ENCODE peak calls at places on chromosomes 2 and 18, in nine cellular contexts. T is AG10803, H is fibroblast of mammary gland, B is Calu3, Z is tibial artery, L is cardiac fibroblast, Y is upper lobe of left lung, M is H1, W is spleen. I is an unnamed sample.

GRCh38 chr2:174663572-174663971 is 66.0 kb upstream of the WIPF1 start:
- DNase-seq in Z (peak), M (no peak), T (peak), L (peak), Y (no peak), B (no peak), W (no peak), H (peak), I (peak)

GRCh38 chr18:42156266-42156665 is 201.2 kb downstream of the PIK3C3 start:
- DNase-seq in W (no peak), H (no peak), L (no peak), Y (no peak), M (no peak), Z (no peak), B (no peak), T (no peak), I (no peak)

GRCh38 chr2:236644067-236644466 is 74.4 kb downstream of the ACKR3 start:
- DNase-seq in M (no peak), Z (peak), L (no peak), Y (no peak), B (no peak), W (no peak), T (no peak), H (no peak), I (no peak)

GRCh38 chr2:9288681-9289338 is 82.2 kb downstream of the ASAP2 start:
- DNase-seq in B (no peak), Y (no peak), W (no peak), L (peak), Z (no peak), T (peak), H (peak), M (no peak), I (no peak)

GRCh38 chr2:189952536-189953109 is 109.9 kb downstream of the MSTN start:
- DNase-seq in Z (no peak), H (no peak), W (no peak), B (no peak), T (no peak), L (no peak), Y (no peak), M (no peak), I (no peak)

GRCh38 chr2:149087751-149088150 is 49.3 kb downstream of the LYPD6B start:
- DNase-seq in Z (no peak), L (no peak), H (no peak), M (no peak), T (no peak), B (peak), Y (no peak), W (no peak), I (no peak)

GRCh38 chr2:158907926-158908462 is 60.4 kb upstream of the TANC1 start:
- DNase-seq in L (no peak), Y (no peak), M (no peak), T (no peak), Z (no peak), H (no peak), W (no peak), B (no peak), I (no peak)

GRCh38 chr2:219178377-219179175 is 501 bp downstream of the RETREG2 start:
- DNase-seq in Y (peak), Z (peak), M (peak), B (peak), H (no peak), W (peak), L (peak), T (peak), I (no peak)

GRCh38 chr18:41324934-41325333 is 630.1 kb upstream of the PIK3C3 start:
- DNase-seq in T (peak), M (no peak), W (no peak), B (no peak), L (peak), Z (no peak), H (peak), Y (no peak), I (no peak)

GRCh38 chr2:152466925-152467676 is 132.1 kb downstream of the FMNL2 start:
- DNase-seq in H (peak), W (no peak), M (peak), Z (no peak), L (peak), B (no peak), T (peak), Y (peak), I (no peak)

GRCh38 chr2:174233771-174234275 is 14.5 kb downstream of the OLA1 start:
- DNase-seq in Z (no peak), L (no peak), T (no peak), H (no peak), M (no peak), W (no peak), Y (no peak), B (no peak), I (no peak)

GRCh38 chr2:233865838-233866237 is 2.3 kb downstream of the MSL3B start:
- DNase-seq in B (peak), Y (no peak), W (no peak), T (no peak), L (no peak), H (no peak), Z (no peak), M (no peak), I (no peak)

GRCh38 chr18:41265047-41265446 is 690.0 kb upstream of the PIK3C3 start:
- DNase-seq in B (no peak), Y (no peak), T (peak), M (no peak), L (peak), W (no peak), Z (no peak), H (no peak), I (no peak)

GRCh38 chr2:113324684-113325160 is 46.0 kb upstream of the PAX8 start:
- DNase-seq in L (peak), Z (no peak), W (no peak), B (peak), Y (peak), M (peak), H (peak), T (peak), I (no peak)

DNA sequence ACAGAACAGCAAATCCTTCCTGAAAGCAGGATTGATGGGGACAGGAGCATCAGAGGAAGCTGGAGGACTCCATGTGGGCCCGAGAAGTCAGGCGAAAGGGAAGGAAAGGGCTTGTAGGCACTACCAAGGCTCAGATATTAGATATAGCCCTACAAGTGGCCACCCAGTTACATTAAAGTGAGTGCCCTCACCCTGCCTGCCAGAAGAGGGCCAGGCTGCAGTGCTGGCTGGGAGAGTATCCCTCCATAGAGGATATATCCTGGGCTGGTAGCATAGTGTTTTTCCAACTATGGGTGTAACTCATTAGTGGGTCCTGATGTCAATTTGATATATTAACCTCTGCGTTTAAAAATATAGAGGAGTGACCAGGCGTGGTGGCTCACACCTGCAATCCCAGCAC is 285.2 kb downstream of the MYCN start:
- DNase-seq in W (no peak), T (no peak), Y (peak), B (no peak), H (no peak), L (no peak), M (no peak), Z (no peak), I (no peak)
- TF ChIP-seq CTCF in W (no peak), T (no peak), Y (no peak), B (no peak), H (no peak), L (no peak), M (peak), Z (no peak), I (no peak)

GRCh38 chr18:46772396-46772795 is 15.5 kb upstream of the ST8SIA5 start:
- DNase-seq in H (no peak), B (no peak), L (no peak), Y (no peak), Z (no peak), W (no peak), M (no peak), T (no peak), I (no peak)
- TF ChIP-seq CTCF in H (no peak), B (no peak), L (no peak), Y (no peak), Z (no peak), W (no peak), M (peak), T (no peak), I (no peak)

GRCh38 chr2:11257078-11257477 is 87.4 kb downstream of the ROCK2 start:
- DNase-seq in Y (no peak), W (no peak), Z (no peak), L (no peak), M (no peak), T (no peak), H (no peak), B (no peak), I (no peak)
- TF ChIP-seq CTCF in Y (no peak), W (no peak), Z (no peak), L (no peak), M (no peak), T (no peak), H (no peak), B (no peak), I (no peak)

GRCh38 chr2:172011814-172012580 is 12.2 kb downstream of the METAP1D start:
- DNase-seq in W (no peak), H (no peak), Z (no peak), T (no peak), Y (no peak), M (no peak), B (no peak), L (no peak), I (no peak)

GRCh38 chr2:172012688-172013358 is 13.1 kb downstream of the METAP1D start:
- DNase-seq in W (no peak), T (peak), M (no peak), B (no peak), L (no peak), Z (no peak), Y (no peak), H (no peak), I (no peak)

GRCh38 chr2:172009823-172010222 is 10.1 kb downstream of the METAP1D start:
- DNase-seq in Y (no peak), M (no peak), Z (no peak), B (no peak), W (no peak), H (no peak), L (no peak), T (no peak), I (no peak)

DNA sequence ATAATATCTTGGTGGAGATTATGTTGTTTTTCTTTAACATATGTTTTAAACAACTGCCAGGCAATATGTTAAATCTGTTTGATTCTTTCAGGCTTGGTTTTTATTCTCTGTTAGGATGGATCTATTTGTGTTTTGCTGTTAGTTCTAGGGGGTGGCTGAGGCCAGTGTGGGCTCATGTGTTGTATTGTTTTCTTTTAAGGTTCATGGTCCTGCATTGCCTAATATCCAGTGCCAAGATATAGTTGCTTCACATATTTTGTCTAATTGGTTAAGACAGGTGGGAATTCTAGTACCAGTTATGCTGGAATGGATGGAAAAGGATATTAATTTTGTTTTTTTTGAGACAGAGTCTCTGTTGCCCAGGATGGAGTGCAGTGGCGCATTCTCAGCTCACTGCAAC is 7.6 kb downstream of the METAP1D start:
- DNase-seq in L (no peak), H (no peak), B (no peak), W (no peak), T (no peak), M (no peak), Y (no peak), Z (no peak), I (no peak)
- TF ChIP-seq CTCF in L (no peak), H (no peak), B (no peak), W (no peak), T (no peak), M (no peak), Y (no peak), Z (no peak), I (no peak)

GRCh38 chr18:75161629-75162028 is 47.3 kb downstream of the PTGR3 start:
- DNase-seq in T (peak), B (peak), Z (no peak), H (no peak), W (no peak), Y (peak), M (no peak), L (peak), I (peak)

GRCh38 chr18:75162467-75162866 is 46.5 kb downstream of the PTGR3 start:
- DNase-seq in L (peak), T (peak), Y (no peak), W (no peak), Z (no peak), H (peak), B (no peak), M (no peak), I (no peak)

GRCh38 chr18:75164479-75164878 is 44.5 kb downstream of the PTGR3 start:
- DNase-seq in B (no peak), T (no peak), W (no peak), M (no peak), H (no peak), Z (no peak), Y (no peak), L (no peak), I (no peak)

GRCh38 chr18:75163736-75164135 is 45.2 kb downstream of the PTGR3 start:
- DNase-seq in T (no peak), L (no peak), H (no peak), B (no peak), Y (no peak), Z (no peak), M (no peak), W (no peak), I (no peak)

GRCh38 chr18:75162978-75163377 is 46.0 kb downstream of the PTGR3 start:
- DNase-seq in H (no peak), L (no peak), Z (no peak), B (no peak), M (no peak), W (no peak), T (no peak), Y (no peak), I (no peak)
- TF ChIP-seq CTCF in H (no peak), L (no peak), Z (no peak), B (no peak), M (no peak), W (no peak), T (no peak), Y (no peak), I (no peak)

GRCh38 chr2:32627441-32627900 is 379 bp upstream of the TTC27 start:
- DNase-seq in W (peak), M (no peak), H (peak), T (peak), L (peak), Z (peak), Y (peak), B (no peak), I (no peak)
- TF ChIP-seq CTCF in W (no peak), M (no peak), H (peak), T (peak), L (peak), Z (peak), Y (no peak), B (no peak), I (peak)

GRCh38 chr2:201558232-201558631 is 85.1 kb downstream of the TMEM237 start:
- DNase-seq in W (no peak), L (no peak), M (no peak), Z (no peak), B (peak), Y (no peak), T (no peak), H (no peak), I (no peak)
- TF ChIP-seq CTCF in W (no peak), L (no peak), M (no peak), Z (no peak), B (no peak), Y (no peak), T (no peak), H (no peak), I (no peak)